ENCODE peak calls at places on chromosomes 12 and 14, in four cellular contexts. One of them, this sample, is unnamed.

GRCh38 chr12:51371295-51371953 is 19.8 kb downstream of the GALNT6 start:
- DNase-seq in fibroblast of pulmonary artery: peak; percentile 95
- DNase-seq in endodermal cell: peak; percentile 96
- DNase-seq in body of pancreas: peak; percentile 70
- DNase-seq in this sample: peak; percentile 90

GRCh38 chr12:94218244-94218643 is 69.9 kb downstream of the PLXNC1 start:
- DNase-seq in fibroblast of pulmonary artery: no peak
- DNase-seq in endodermal cell: peak; percentile 20
- DNase-seq in body of pancreas: no peak
- DNase-seq in this sample: no peak

GRCh38 chr12:14284189-14284722 is 81.2 kb upstream of the ATF7IP start:
- DNase-seq in fibroblast of pulmonary artery: peak; percentile 29
- DNase-seq in endodermal cell: peak; percentile 71
- DNase-seq in body of pancreas: no peak
- DNase-seq in this sample: no peak

GRCh38 chr12:50354908-50355307 is 41.5 kb downstream of the FAM186A start:
- DNase-seq in fibroblast of pulmonary artery: no peak
- DNase-seq in endodermal cell: no peak
- DNase-seq in body of pancreas: no peak
- DNase-seq in this sample: no peak

GRCh38 chr12:3088251-3088650 is 11.1 kb downstream of the TSPAN9 start:
- DNase-seq in fibroblast of pulmonary artery: no peak
- DNase-seq in endodermal cell: peak; percentile 45
- DNase-seq in body of pancreas: no peak
- DNase-seq in this sample: no peak

GRCh38 chr14:35808076-35808657 is 928 bp downstream of the RALGAPA1 start:
- DNase-seq in fibroblast of pulmonary artery: no peak
- DNase-seq in endodermal cell: peak; percentile 68
- DNase-seq in body of pancreas: peak; percentile 58
- DNase-seq in this sample: no peak

GRCh38 chr12:6536894-6537579 is 2.7 kb downstream of the GAPDH start:
- DNase-seq in fibroblast of pulmonary artery: no peak
- DNase-seq in endodermal cell: peak; percentile 66
- DNase-seq in body of pancreas: no peak
- DNase-seq in this sample: no peak

GRCh38 chr12:121165316-121165715 is 32.6 kb downstream of the P2RX7 start:
- DNase-seq in fibroblast of pulmonary artery: peak; percentile 57
- DNase-seq in endodermal cell: no peak
- DNase-seq in body of pancreas: peak; percentile 27
- DNase-seq in this sample: no peak

GRCh38 chr12:123141615-123142517 is 9.0 kb downstream of the PITPNM2 start:
- DNase-seq in fibroblast of pulmonary artery: peak; percentile 74
- DNase-seq in endodermal cell: peak; percentile 67
- DNase-seq in body of pancreas: peak; percentile 66
- DNase-seq in this sample: peak; percentile 30

GRCh38 chr12:124884587-124885438 is 21.1 kb upstream of the SCARB1 start:
- DNase-seq in fibroblast of pulmonary artery: no peak
- DNase-seq in endodermal cell: peak; percentile 87
- DNase-seq in body of pancreas: peak; percentile 37
- DNase-seq in this sample: no peak

GRCh38 chr14:75454963-75455546 is 27.2 kb downstream of the JDP2 start:
- DNase-seq in fibroblast of pulmonary artery: peak; percentile 78
- DNase-seq in endodermal cell: peak; percentile 45
- DNase-seq in body of pancreas: peak; percentile 71
- DNase-seq in this sample: no peak

DNA sequence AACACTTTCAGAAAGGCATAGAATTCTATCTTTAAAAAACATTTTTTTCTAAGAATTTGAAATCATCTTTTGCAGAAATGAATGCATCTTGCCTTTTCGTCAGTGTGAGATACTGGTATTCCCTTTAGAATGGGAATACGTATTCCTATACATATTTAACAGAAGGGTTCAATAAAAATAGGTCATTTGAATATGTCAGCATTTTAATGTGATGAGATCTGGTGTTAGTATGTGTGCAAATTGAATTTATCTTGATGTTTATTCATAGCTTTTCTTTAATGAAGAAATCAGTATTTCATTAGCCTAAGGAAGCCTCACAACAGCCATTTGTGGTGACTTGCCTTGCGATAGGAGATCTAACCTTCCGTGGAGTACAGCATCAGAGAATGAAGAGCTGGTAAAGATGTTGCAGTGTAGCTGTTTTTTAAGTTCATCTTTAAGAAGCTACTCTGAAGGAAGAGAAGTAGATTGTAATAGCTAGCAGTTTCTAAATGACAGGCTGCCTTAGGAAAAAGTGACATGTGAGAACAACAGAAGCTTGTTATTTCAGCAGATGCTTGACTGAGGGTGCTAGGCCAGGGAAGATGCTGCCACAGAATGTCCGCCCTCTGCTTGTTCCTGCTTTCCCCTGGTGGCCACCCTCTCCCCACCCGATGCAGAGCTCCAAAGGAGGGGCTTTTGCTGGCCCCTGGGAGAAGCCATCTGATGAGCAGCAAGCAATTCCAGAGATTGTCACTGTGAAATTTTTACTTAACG is 44.4 kb downstream of the WDR20 start:
- DNase-seq in fibroblast of pulmonary artery: no peak
- DNase-seq in endodermal cell: peak; percentile 52
- DNase-seq in body of pancreas: no peak
- DNase-seq in this sample: no peak
- H3K4me3 ChIP-seq in fibroblast of pulmonary artery: no peak overlapping the region
- H3K4me3 ChIP-seq in endodermal cell: no peak overlapping the region
- H3K4me3 ChIP-seq in body of pancreas: no peak overlapping the region
- H3K4me3 ChIP-seq in this sample: no peak overlapping the region

GRCh38 chr14:89241934-89242670 is 174.9 kb downstream of the FOXN3 start:
- DNase-seq in fibroblast of pulmonary artery: no peak
- DNase-seq in endodermal cell: no peak
- DNase-seq in body of pancreas: no peak
- DNase-seq in this sample: no peak
- TF ChIP-seq CTCF in fibroblast of pulmonary artery: no peak
- TF ChIP-seq CTCF in endodermal cell: peak; percentile 20
- TF ChIP-seq CTCF in body of pancreas: no peak
- TF ChIP-seq CTCF in this sample: no peak

DNA sequence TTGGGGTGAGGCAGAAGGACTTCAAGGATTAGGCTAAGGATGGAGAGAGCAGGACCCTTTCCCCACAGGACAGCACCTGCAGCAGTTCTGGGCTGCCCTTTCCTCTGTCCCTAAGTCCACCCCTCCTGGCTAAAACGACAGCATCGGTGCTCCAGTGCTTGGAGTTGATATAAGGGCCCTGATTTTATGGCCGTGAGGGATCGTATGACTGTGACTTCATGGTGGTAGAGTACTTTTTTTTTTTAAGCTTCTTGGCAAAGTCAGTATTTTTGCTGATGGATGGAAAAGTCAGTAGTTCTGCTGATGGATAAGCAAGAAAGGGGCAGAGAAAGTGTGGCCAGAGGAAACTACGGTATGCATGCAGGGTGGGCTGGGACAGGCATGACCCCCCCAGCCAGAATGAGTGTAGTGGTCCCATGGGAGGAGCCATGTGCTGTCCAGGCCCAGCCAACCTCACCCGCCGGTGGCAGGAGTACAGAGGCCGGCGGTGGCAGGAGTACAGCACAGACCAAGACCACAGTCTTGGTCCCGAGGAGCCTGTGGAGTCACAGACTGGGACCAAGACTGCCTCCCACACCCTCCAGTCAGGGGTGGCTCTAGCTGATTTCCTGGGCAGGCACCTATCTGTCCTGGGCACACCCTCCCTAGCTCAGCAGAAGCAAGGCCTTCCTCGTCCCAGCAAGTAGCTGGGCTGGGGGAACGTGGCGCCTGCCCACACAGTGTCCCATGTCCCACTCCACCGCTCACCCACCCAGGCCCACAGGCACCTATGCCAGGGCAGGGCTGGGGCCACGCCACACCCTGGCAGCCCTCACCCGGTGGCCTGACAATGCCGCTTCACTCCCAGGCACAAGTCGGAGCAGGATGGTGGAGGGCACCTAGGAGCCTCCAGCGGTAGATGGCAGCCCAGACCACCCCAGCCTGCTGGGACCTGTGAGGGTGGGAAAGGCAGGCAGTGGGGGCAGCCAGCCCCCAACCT is 46.3 kb downstream of the CCDC88C start:
- DNase-seq in fibroblast of pulmonary artery: no peak
- DNase-seq in endodermal cell: no peak
- DNase-seq in body of pancreas: no peak
- DNase-seq in this sample: no peak
- H3K4me3 ChIP-seq in fibroblast of pulmonary artery: no peak overlapping the region
- H3K4me3 ChIP-seq in endodermal cell: no peak overlapping the region
- H3K4me3 ChIP-seq in body of pancreas: no peak overlapping the region
- H3K4me3 ChIP-seq in this sample: no peak overlapping the region

GRCh38 chr12:109764123-109764522 is 50.5 kb downstream of the FAM222A start:
- DNase-seq in fibroblast of pulmonary artery: no peak
- DNase-seq in endodermal cell: peak; percentile 66
- DNase-seq in body of pancreas: no peak
- DNase-seq in this sample: no peak
- TF ChIP-seq CTCF in fibroblast of pulmonary artery: no peak
- TF ChIP-seq CTCF in endodermal cell: peak; percentile 72
- TF ChIP-seq CTCF in body of pancreas: no peak
- TF ChIP-seq CTCF in this sample: no peak

GRCh38 chr12:17216156-17216555 is 610.2 kb upstream of the LMO3 start:
- DNase-seq in fibroblast of pulmonary artery: no peak
- DNase-seq in endodermal cell: no peak
- DNase-seq in body of pancreas: no peak
- DNase-seq in this sample: no peak

GRCh38 chr12:17215754-17216153 is 609.8 kb upstream of the LMO3 start:
- DNase-seq in fibroblast of pulmonary artery: no peak
- DNase-seq in endodermal cell: no peak
- DNase-seq in body of pancreas: no peak
- DNase-seq in this sample: no peak

DNA sequence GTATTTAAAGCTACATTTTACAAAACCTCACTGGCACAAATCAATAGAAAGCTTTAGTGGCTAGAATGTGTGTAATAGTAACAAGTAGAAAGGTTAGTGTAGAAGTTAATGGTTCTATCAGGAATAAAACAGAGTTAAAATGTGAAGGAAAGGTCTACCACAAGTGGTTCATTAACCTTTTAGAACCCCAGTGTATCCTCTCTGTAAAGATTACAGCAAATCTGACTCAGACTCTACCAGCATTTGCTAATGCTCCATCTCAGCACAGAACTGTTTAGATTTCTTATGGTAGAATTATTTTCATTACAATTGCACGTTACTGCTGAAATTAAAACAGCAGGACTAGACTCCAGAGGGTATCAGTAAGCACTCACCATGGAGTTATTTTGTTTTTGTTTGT is 608.9 kb upstream of the LMO3 start:
- DNase-seq in fibroblast of pulmonary artery: no peak
- DNase-seq in endodermal cell: no peak
- DNase-seq in body of pancreas: no peak
- DNase-seq in this sample: no peak
- H3K4me3 ChIP-seq in fibroblast of pulmonary artery: no peak overlapping the region
- H3K4me3 ChIP-seq in endodermal cell: no peak overlapping the region
- H3K4me3 ChIP-seq in body of pancreas: no peak overlapping the region
- H3K4me3 ChIP-seq in this sample: no peak overlapping the region

GRCh38 chr12:104653730-104654328 is 197.1 kb downstream of the CHST11 start:
- DNase-seq in fibroblast of pulmonary artery: no peak
- DNase-seq in endodermal cell: peak; percentile 87
- DNase-seq in body of pancreas: no peak
- DNase-seq in this sample: no peak
- TF ChIP-seq CTCF in fibroblast of pulmonary artery: peak; percentile 32
- TF ChIP-seq CTCF in endodermal cell: peak; percentile 75
- TF ChIP-seq CTCF in body of pancreas: no peak
- TF ChIP-seq CTCF in this sample: peak; percentile 25

GRCh38 chr12:57763881-57764661 is 2.8 kb downstream of the CYP27B1 start:
- DNase-seq in fibroblast of pulmonary artery: no peak
- DNase-seq in endodermal cell: no peak
- DNase-seq in body of pancreas: no peak
- DNase-seq in this sample: no peak
- H3K4me3 ChIP-seq in fibroblast of pulmonary artery: no peak overlapping the region
- H3K4me3 ChIP-seq in endodermal cell: no peak overlapping the region
- H3K4me3 ChIP-seq in body of pancreas: no peak overlapping the region
- H3K4me3 ChIP-seq in this sample: no peak overlapping the region

GRCh38 chr12:67268335-67268895 is 743 bp upstream of the CAND1 start:
- DNase-seq in fibroblast of pulmonary artery: peak; percentile 99
- DNase-seq in endodermal cell: peak; percentile 98
- DNase-seq in body of pancreas: peak; percentile 92
- DNase-seq in this sample: peak; percentile 95

GRCh38 chr12:67271976-67272375 is 2.8 kb downstream of the CAND1 start:
- DNase-seq in fibroblast of pulmonary artery: no peak
- DNase-seq in endodermal cell: no peak
- DNase-seq in body of pancreas: no peak
- DNase-seq in this sample: peak; percentile 23

GRCh38 chr12:67268896-67269631 is at the start of gene CAND1:
- DNase-seq in fibroblast of pulmonary artery: peak; percentile 99
- DNase-seq in endodermal cell: peak; percentile 99
- DNase-seq in body of pancreas: peak; percentile 97
- DNase-seq in this sample: peak; percentile 94

GRCh38 chr12:67270622-67271021 is 1.5 kb downstream of the CAND1 start:
- DNase-seq in fibroblast of pulmonary artery: no peak
- DNase-seq in endodermal cell: no peak
- DNase-seq in body of pancreas: no peak
- DNase-seq in this sample: no peak

GRCh38 chr12:67269632-67270578 is 747 bp downstream of the CAND1 start:
- DNase-seq in fibroblast of pulmonary artery: no peak
- DNase-seq in endodermal cell: peak; percentile 94
- DNase-seq in body of pancreas: peak; percentile 65
- DNase-seq in this sample: no peak
- TF ChIP-seq CTCF in fibroblast of pulmonary artery: no peak
- TF ChIP-seq CTCF in endodermal cell: peak; percentile 38
- TF ChIP-seq CTCF in body of pancreas: no peak
- TF ChIP-seq CTCF in this sample: no peak

DNA sequence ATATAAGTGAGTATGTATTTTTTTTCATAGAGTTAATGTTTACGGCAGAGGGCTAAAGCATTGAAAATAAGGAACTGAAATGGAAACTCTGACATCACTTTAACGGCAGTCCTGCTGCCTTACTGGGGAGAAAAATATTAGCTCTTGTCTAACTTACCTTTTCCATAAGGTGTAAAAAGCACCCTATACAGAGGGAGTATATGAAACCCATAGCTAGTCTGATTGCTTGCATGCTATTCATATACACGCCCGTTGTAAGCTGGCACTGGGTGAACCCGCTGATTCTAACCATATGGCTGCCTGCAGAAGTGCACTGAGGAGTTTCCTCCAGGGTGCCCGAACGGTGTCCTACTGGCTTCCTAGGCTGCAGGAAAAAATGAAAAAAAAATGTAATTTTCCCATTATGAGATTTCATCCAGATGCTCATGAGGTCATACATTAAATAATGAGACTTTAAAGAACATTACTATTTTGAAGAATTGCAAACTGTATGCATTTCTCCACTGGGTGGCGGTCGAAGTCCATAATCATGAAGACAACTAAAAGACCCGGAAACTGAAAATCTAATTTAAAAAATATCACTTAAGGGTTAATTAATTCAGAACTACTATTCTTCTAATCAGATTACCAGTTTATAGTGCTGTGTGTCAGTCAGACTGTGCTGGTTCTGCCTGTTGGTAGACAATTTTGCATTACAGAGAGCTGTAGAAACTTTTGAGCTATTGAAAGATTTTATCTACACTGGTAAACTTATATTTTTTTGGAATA is 144.7 kb downstream of the ALX1 start:
- DNase-seq in fibroblast of pulmonary artery: peak; percentile 50
- DNase-seq in endodermal cell: peak; percentile 81
- DNase-seq in body of pancreas: peak; percentile 71
- DNase-seq in this sample: no peak
- H3K4me3 ChIP-seq in fibroblast of pulmonary artery: no peak overlapping the region
- H3K4me3 ChIP-seq in endodermal cell: no peak overlapping the region
- H3K4me3 ChIP-seq in body of pancreas: no peak overlapping the region
- H3K4me3 ChIP-seq in this sample: no peak overlapping the region

GRCh38 chr12:104825408-104825807 is 132.7 kb downstream of the SLC41A2 start:
- DNase-seq in fibroblast of pulmonary artery: peak; percentile 36
- DNase-seq in endodermal cell: peak; percentile 66
- DNase-seq in body of pancreas: no peak
- DNase-seq in this sample: no peak
- TF ChIP-seq CTCF in fibroblast of pulmonary artery: peak; percentile 42
- TF ChIP-seq CTCF in endodermal cell: peak; percentile 65
- TF ChIP-seq CTCF in body of pancreas: no peak
- TF ChIP-seq CTCF in this sample: peak; percentile 44